ENCODE peak calls at places on chromosomes 2 and 18, in ten cellular contexts. C is activated T-cell treated with anti-CD3 and anti-CD28 coated beads for 1 hour, R is cardiac muscle cell, Z is dermis blood vessel endothelial cell, T is T-helper 2 cell, P is IMR-90, G is EL, Q is Peyer's patch, J is HFF-Myc, L is left lobe of liver. X is an unnamed sample.

GRCh38 chr18:54690198-54690597 is 99.2 kb downstream of the DYNAP start:
- DNase-seq in C (no peak), R (no peak), Z (no peak), T (no peak), P (peak; percentile 73), G (peak; percentile 17), Q (no peak), J (no peak), L (no peak), X (no peak)

GRCh38 chr18:63302647-63303405 is 16.7 kb downstream of the BCL2 start:
- DNase-seq in C (no peak), R (no peak), Z (no peak), T (no peak), P (no peak), G (no peak), Q (no peak), J (no peak), L (no peak), X (no peak)

GRCh38 chr2:72300147-72300684 is 152.6 kb upstream of the CYP26B1 start:
- DNase-seq in C (no peak), R (no peak), Z (no peak), T (no peak), P (no peak), G (no peak), Q (no peak), J (no peak), L (no peak), X (no peak)

GRCh38 chr2:38778686-38779082 is 674 bp downstream of the GEMIN6 start:
- DNase-seq in C (no peak), R (no peak), Z (no peak), T (no peak), P (no peak), G (no peak), Q (no peak), J (no peak), L (no peak), X (peak; percentile 23)

GRCh38 chr18:48159816-48160215 is 229.4 kb upstream of the SMAD2 start:
- DNase-seq in C (no peak), R (no peak), Z (no peak), T (no peak), P (no peak), G (no peak), Q (no peak), J (no peak), L (peak; percentile 30), X (no peak)

GRCh38 chr2:29065479-29065847 is 8.9 kb downstream of the PCARE start:
- DNase-seq in C (no peak), R (no peak), Z (no peak), T (no peak), P (no peak), G (no peak), Q (no peak), J (no peak), L (no peak), X (no peak)

GRCh38 chr2:54092940-54093339 is 22.5 kb upstream of the ACYP2 start:
- DNase-seq in C (no peak), R (no peak), Z (no peak), T (no peak), P (no peak), G (no peak), Q (peak; percentile 36), J (no peak), L (no peak), X (no peak)

GRCh38 chr2:233464531-233465240 is 101.9 kb downstream of the USP40 start:
- DNase-seq in C (no peak), R (no peak), Z (no peak), T (no peak), P (no peak), G (no peak), Q (no peak), J (no peak), L (no peak), X (no peak)

GRCh38 chr2:104944495-104944894 is 90.6 kb downstream of the POU3F3 start:
- DNase-seq in C (no peak), R (peak; percentile 0), Z (peak; percentile 4), T (no peak), P (no peak), G (peak; percentile 1), Q (no peak), J (no peak), L (no peak), X (peak; percentile 38)

GRCh38 chr2:132670104-132670960 is at the start of gene LYPD1:
- DNase-seq in C (no peak), R (no peak), Z (peak; percentile 31), T (no peak), P (no peak), G (peak; percentile 63), Q (no peak), J (no peak), L (peak; percentile 49), X (no peak)

GRCh38 chr2:130328710-130329109 is 14.0 kb upstream of the IMP4 start:
- DNase-seq in C (no peak), R (no peak), Z (no peak), T (no peak), P (peak; percentile 32), G (no peak), Q (no peak), J (no peak), L (no peak), X (no peak)

GRCh38 chr18:54100920-54101319 is 123.5 kb downstream of the MBD2 start:
- DNase-seq in C (no peak), R (no peak), Z (no peak), T (no peak), P (no peak), G (no peak), Q (no peak), J (no peak), L (no peak), X (no peak)

X was measured in RKO.